ENCODE peak calls at places on chromosomes 4 and X, in nine cellular contexts. T, L, G, E, J, V, A, B and K are unnamed samples. For H3K9me3, the result is how much of the 10 kb centered on the place peaks cover.

GRCh38 chr4:81919238-81919637 is 447.5 kb upstream of the RASGEF1B start:
- DNase-seq in T (peak), L (no peak), G (no peak), E (no peak), J (no peak), V (no peak), A (no peak), B (no peak), K (peak)

GRCh38 chrX:63784346-63784901 is 590 bp downstream of the ARHGEF9 start:
- DNase-seq in T (no peak), L (no peak), G (no peak), E (no peak), J (no peak), V (no peak), A (no peak), B (no peak), K (no peak)

GRCh38 chr4:87679449-87680169 is 29.5 kb downstream of the DMP1 start:
- DNase-seq in T (peak), L (peak), G (peak), E (no peak), J (no peak), V (peak), A (peak), B (peak), K (peak)

GRCh38 chr4:179595671-179596410 is 2153.6 kb upstream of the AGA start:
- DNase-seq in T (no peak), L (peak), G (no peak), E (no peak), J (no peak), V (no peak), A (no peak), B (no peak), K (no peak)

GRCh38 chr4:118981839-118982381 is 93.3 kb downstream of the SYNPO2 start:
- DNase-seq in T (peak), L (peak), G (peak), E (peak), J (peak), V (peak), A (no peak), B (peak), K (peak)

GRCh38 chr4:149279331-149279730 is 536.3 kb downstream of the IQCM start:
- DNase-seq in T (no peak), L (peak), G (no peak), E (no peak), J (no peak), V (no peak), A (no peak), B (no peak), K (no peak)

GRCh38 chr4:138736362-138736761 is 279.2 kb upstream of the NOCT start:
- DNase-seq in T (no peak), L (peak), G (no peak), E (no peak), J (no peak), V (no peak), A (no peak), B (no peak), K (no peak)

GRCh38 chr4:153488719-153489384 is 22.7 kb downstream of the TMEM131L start:
- DNase-seq in T (no peak), L (peak), G (no peak), E (no peak), J (peak), V (no peak), A (peak), B (no peak), K (no peak)

GRCh38 chrX:48538641-48539344 is 721 bp upstream of the TBC1D25 start:
- DNase-seq in T (no peak), L (no peak), G (no peak), E (no peak), J (no peak), V (no peak), A (no peak), B (no peak), K (no peak)

GRCh38 chr4:3077796-3078195 is 3.3 kb downstream of the HTT start:
- DNase-seq in T (no peak), L (no peak), G (no peak), E (no peak), J (no peak), V (no peak), A (no peak), B (no peak), K (no peak)

GRCh38 chr4:151226004-151226932 is 50.7 kb upstream of the PRSS48 start:
- DNase-seq in T (peak), L (peak), G (no peak), E (no peak), J (no peak), V (peak), A (no peak), B (no peak), K (no peak)

GRCh38 chr4:39259571-39260330 is 77.4 kb downstream of the WDR19 start:
- DNase-seq in T (no peak), L (peak), G (no peak), E (no peak), J (no peak), V (no peak), A (no peak), B (no peak), K (no peak)

GRCh38 chr4:54233697-54234496 is 4.8 kb downstream of the PDGFRA start:
- DNase-seq in T (peak), L (peak), G (peak), E (peak), J (peak), V (peak), A (peak), B (peak), K (no peak)

GRCh38 chr4:185127021-185127925 is 15.8 kb upstream of the SLC25A4 start:
- DNase-seq in T (peak), L (peak), G (no peak), E (no peak), J (no peak), V (no peak), A (no peak), B (peak), K (no peak)

GRCh38 chr4:105158837-105159236 is 12.2 kb downstream of the TET2 start:
- DNase-seq in T (no peak), L (peak), G (no peak), E (no peak), J (peak), V (no peak), A (no peak), B (no peak), K (no peak)

GRCh38 chr4:155496294-155496626 is 119.5 kb upstream of the MAP9 start:
- DNase-seq in T (no peak), L (no peak), G (no peak), E (no peak), J (no peak), V (no peak), A (no peak), B (no peak), K (no peak)

GRCh38 chr4:137129471-137130244 is 402.6 kb downstream of the PCDH18 start:
- DNase-seq in T (no peak), L (peak), G (no peak), E (no peak), J (no peak), V (no peak), A (no peak), B (no peak), K (no peak)

GRCh38 chr4:139763668-139764067 is 98.0 kb downstream of the MGST2 start:
- DNase-seq in T (no peak), L (no peak), G (no peak), E (no peak), J (peak), V (no peak), A (no peak), B (no peak), K (no peak)

GRCh38 chr4:67201334-67201733 is 344.0 kb downstream of the CENPC start:
- DNase-seq in T (no peak), L (no peak), G (no peak), E (no peak), J (no peak), V (no peak), A (no peak), B (no peak), K (no peak)

GRCh38 chr4:150264595-150265141 is 186.4 kb downstream of the DCLK2 start:
- DNase-seq in T (no peak), L (peak), G (no peak), E (no peak), J (no peak), V (no peak), A (no peak), B (no peak), K (no peak)

GRCh38 chr4:185387957-185388356 is 7.8 kb downstream of the LRP2BP start:
- DNase-seq in T (no peak), L (no peak), G (no peak), E (no peak), J (no peak), V (no peak), A (no peak), B (no peak), K (no peak)

GRCh38 chr4:185887125-185887524 is 75.1 kb upstream of the SORBS2 start:
- DNase-seq in T (no peak), L (no peak), G (no peak), E (no peak), J (no peak), V (no peak), A (no peak), B (no peak), K (no peak)

GRCh38 chrX:85196319-85196718 is 47.3 kb downstream of the SATL1 start:
- DNase-seq in T (no peak), L (no peak), G (no peak), E (no peak), J (no peak), V (no peak), A (no peak), B (no peak), K (no peak)

GRCh38 chrX:67555578-67556203 is 11.9 kb downstream of the AR start:
- DNase-seq in T (peak), L (peak), G (no peak), E (no peak), J (peak), V (peak), A (peak), B (peak), K (no peak)

GRCh38 chrX:10235851-10236250 is 79.1 kb downstream of the CLCN4 start:
- DNase-seq in T (no peak), L (peak), G (no peak), E (no peak), J (no peak), V (no peak), A (no peak), B (no peak), K (no peak)

GRCh38 chr4:147408189-147408588 is 72.7 kb upstream of the EDNRA start:
- DNase-seq in T (no peak), L (no peak), G (no peak), E (no peak), J (no peak), V (no peak), A (no peak), B (no peak), K (no peak)

GRCh38 chr4:106775636-106776035 is 260.5 kb downstream of the DKK2 start:
- DNase-seq in T (no peak), L (no peak), G (no peak), E (no peak), J (no peak), V (no peak), A (no peak), B (no peak), K (no peak)

GRCh38 chr4:150078996-150079581 is 844 bp downstream of the DCLK2 start:
- DNase-seq in T (peak), L (peak), G (no peak), E (no peak), J (peak), V (no peak), A (peak), B (peak), K (no peak)

GRCh38 chr4:4782969-4783368 is 76.5 kb upstream of the MSX1 start:
- DNase-seq in T (no peak), L (no peak), G (no peak), E (no peak), J (no peak), V (no peak), A (no peak), B (no peak), K (no peak)

GRCh38 chr4:19999331-19999730 is 252.4 kb upstream of the SLIT2 start:
- DNase-seq in T (no peak), L (no peak), G (no peak), E (no peak), J (no peak), V (no peak), A (no peak), B (no peak), K (no peak)
- H3K9me3 ChIP-seq in T (under half), L (under half), G (under half), E (under half), J (under half), V (under half), A (under half), B (under half), K (under half)

GRCh38 chrX:78643874-78644273 is 15.3 kb downstream of the RTL3 start:
- DNase-seq in T (no peak), L (no peak), G (no peak), E (no peak), J (no peak), V (no peak), A (no peak), B (no peak), K (no peak)
- H3K9me3 ChIP-seq in T (under half), L (under half), G (under half), E (under half), J (under half), V (under half), A (under half), B (under half), K (under half)

DNA sequence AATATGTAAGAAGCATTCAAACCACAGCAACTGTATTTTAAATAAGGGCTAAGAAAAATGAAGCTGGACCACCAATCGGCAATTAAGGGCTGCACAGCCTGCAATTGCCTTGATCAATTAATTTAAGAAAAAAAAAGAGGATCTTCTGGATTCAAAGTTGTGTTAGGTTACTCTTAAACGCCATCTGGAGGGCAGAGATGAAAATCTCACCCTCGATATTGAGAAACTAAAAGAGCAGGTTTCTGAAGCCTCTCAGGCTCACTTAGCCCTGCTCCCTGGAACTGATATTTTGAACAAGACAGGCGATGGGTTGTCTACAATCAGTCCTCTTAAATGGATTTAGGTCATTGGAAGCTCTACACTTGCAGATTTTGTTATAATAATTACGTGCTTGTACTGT is 579.4 kb downstream of the GRXCR1 start:
- DNase-seq in T (no peak), L (no peak), G (no peak), E (no peak), J (no peak), V (no peak), A (no peak), B (no peak), K (no peak)
- H3K9me3 ChIP-seq in T (under half), L (under half), G (under half), E (under half), J (under half), V (under half), A (under half), B (under half), K (under half)

GRCh38 chr4:126113058-126113457 is 798.3 kb downstream of the FAT4 start:
- DNase-seq in T (no peak), L (no peak), G (no peak), E (no peak), J (no peak), V (no peak), A (no peak), B (no peak), K (no peak)
- H3K9me3 ChIP-seq in T (under half), L (under half), G (under half), E (under half), J (under half), V (under half), A (under half), B (under half), K (under half)

DNA sequence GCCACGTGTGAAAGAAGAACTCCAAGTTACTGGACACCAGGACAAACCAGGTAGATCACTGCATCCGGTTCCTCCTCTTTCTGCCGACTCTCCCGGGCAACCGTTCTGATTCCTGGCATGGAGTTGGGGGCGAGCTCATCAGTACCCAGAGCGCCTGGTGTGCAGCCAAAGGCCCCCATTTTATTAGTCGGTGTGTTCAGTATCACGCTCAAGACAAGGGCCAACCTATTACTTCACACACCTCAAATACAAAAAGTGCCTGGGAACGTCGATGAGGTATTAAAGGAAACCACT is 2.8 kb upstream of the CTBP1 start:
- DNase-seq in T (no peak), L (no peak), G (no peak), E (no peak), J (no peak), V (no peak), A (peak), B (no peak), K (no peak)
- H3K9me3 ChIP-seq in T (half or more), L (under half), G (under half), E (under half), J (under half), V (under half), A (under half), B (under half), K (under half)

DNA sequence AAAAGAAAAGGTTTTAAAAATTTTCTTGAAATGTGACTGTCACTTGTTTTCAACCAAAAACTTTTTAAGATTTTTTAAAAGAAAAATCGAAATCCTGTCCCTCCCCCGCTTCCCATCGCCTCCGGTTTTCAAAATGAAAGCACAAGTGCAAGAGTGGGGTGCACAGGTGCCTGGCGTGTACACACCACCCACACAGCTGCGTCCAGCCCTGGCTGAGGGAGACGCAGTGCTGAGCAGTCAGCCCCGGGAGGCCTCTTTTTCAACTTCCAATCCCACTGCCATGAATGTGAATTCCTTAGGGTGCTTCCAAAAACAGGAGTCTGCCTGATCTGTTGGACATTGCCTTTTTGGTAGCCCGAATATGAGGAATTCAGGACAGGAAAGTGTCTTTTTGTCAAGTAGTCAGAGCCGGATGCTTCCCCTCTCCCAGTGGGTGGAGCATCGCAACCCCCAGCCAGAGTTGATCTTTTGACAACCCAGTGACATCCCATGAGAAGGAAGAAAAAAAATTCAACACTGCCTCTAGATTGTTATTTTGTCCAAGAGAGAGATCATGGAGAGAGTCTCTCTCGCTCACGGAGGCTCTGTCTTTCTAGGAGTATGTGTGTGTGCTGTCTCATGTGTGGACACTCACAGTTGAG is 8.9 kb downstream of the PRRG3 start:
- DNase-seq in T (no peak), L (peak), G (no peak), E (no peak), J (no peak), V (no peak), A (no peak), B (no peak), K (no peak)
- H3K9me3 ChIP-seq in T (under half), L (under half), G (under half), E (under half), J (under half), V (under half), A (under half), B (under half), K (under half)